ENCODE peak calls at places on chromosomes 7 and 10, in eight cellular contexts. One of them, this sample, is unnamed.
A peak's percentile ranks its signal among the peaks of the same experiment; 100 is the strongest.

GRCh38 chr7:121020652-121021051 is 32.1 kb downstream of the CPED1 start:
- DNase-seq in endodermal cell: no peak
- DNase-seq in lower lobe of right lung: no peak
- DNase-seq in pancreas: no peak
- DNase-seq in right lobe of liver: no peak
- DNase-seq in left lung: no peak
- DNase-seq in MM.1S: no peak
- DNase-seq in aorta: no peak
- DNase-seq in this sample: no peak

GRCh38 chr7:155388561-155388960 is 69.4 kb upstream of the EN2 start:
- DNase-seq in MM.1S: no peak
- DNase-seq in lower lobe of right lung: no peak
- DNase-seq in endodermal cell: no peak
- DNase-seq in right lobe of liver: no peak
- DNase-seq in left lung: no peak
- DNase-seq in aorta: peak; percentile 68
- DNase-seq in pancreas: peak; percentile 39
- DNase-seq in this sample: no peak

GRCh38 chr7:20474244-20474643 is 141.2 kb upstream of the ABCB5 start:
- DNase-seq in aorta: no peak
- DNase-seq in MM.1S: no peak
- DNase-seq in endodermal cell: no peak
- DNase-seq in left lung: no peak
- DNase-seq in pancreas: no peak
- DNase-seq in lower lobe of right lung: no peak
- DNase-seq in right lobe of liver: no peak
- DNase-seq in this sample: no peak

GRCh38 chr10:17409170-17409733 is 45.1 kb downstream of the ST8SIA6 start:
- DNase-seq in MM.1S: peak; percentile 11
- DNase-seq in right lobe of liver: no peak
- DNase-seq in endodermal cell: peak; percentile 36
- DNase-seq in aorta: no peak
- DNase-seq in pancreas: no peak
- DNase-seq in left lung: no peak
- DNase-seq in lower lobe of right lung: no peak
- DNase-seq in this sample: no peak

GRCh38 chr10:23514321-23514720 is 75.4 kb downstream of the OTUD1 start:
- DNase-seq in aorta: no peak
- DNase-seq in lower lobe of right lung: no peak
- DNase-seq in endodermal cell: no peak
- DNase-seq in right lobe of liver: no peak
- DNase-seq in MM.1S: no peak
- DNase-seq in left lung: no peak
- DNase-seq in pancreas: no peak
- DNase-seq in this sample: no peak

GRCh38 chr7:43869898-43870240 is 552 bp upstream of the MRPS24 start:
- DNase-seq in left lung: no peak
- DNase-seq in pancreas: no peak
- DNase-seq in right lobe of liver: no peak
- DNase-seq in aorta: no peak
- DNase-seq in endodermal cell: no peak
- DNase-seq in MM.1S: no peak
- DNase-seq in lower lobe of right lung: no peak
- DNase-seq in this sample: no peak

GRCh38 chr7:157061979-157062378 is 51.5 kb upstream of the MNX1 start:
- DNase-seq in left lung: no peak
- DNase-seq in lower lobe of right lung: no peak
- DNase-seq in right lobe of liver: no peak
- DNase-seq in MM.1S: no peak
- DNase-seq in endodermal cell: no peak
- DNase-seq in pancreas: no peak
- DNase-seq in aorta: no peak
- DNase-seq in this sample: no peak

GRCh38 chr7:288671-289101 is 1.3 kb upstream of the FOXL3 start:
- DNase-seq in right lobe of liver: no peak
- DNase-seq in endodermal cell: no peak
- DNase-seq in pancreas: peak; percentile 34
- DNase-seq in lower lobe of right lung: peak; percentile 42
- DNase-seq in aorta: peak; percentile 72
- DNase-seq in left lung: peak; percentile 61
- DNase-seq in MM.1S: no peak
- DNase-seq in this sample: no peak

GRCh38 chr7:95690367-95690947 is 81.9 kb upstream of the DYNC1I1 start:
- DNase-seq in pancreas: no peak
- DNase-seq in MM.1S: peak; percentile 51
- DNase-seq in left lung: no peak
- DNase-seq in lower lobe of right lung: no peak
- DNase-seq in endodermal cell: peak; percentile 57
- DNase-seq in right lobe of liver: no peak
- DNase-seq in aorta: no peak
- DNase-seq in this sample: no peak

GRCh38 chr10:47058961-47059391 is 147.7 kb downstream of the PTPN20 start:
- DNase-seq in right lobe of liver: no peak
- DNase-seq in aorta: no peak
- DNase-seq in lower lobe of right lung: no peak
- DNase-seq in endodermal cell: peak; percentile 20
- DNase-seq in MM.1S: no peak
- DNase-seq in pancreas: no peak
- DNase-seq in left lung: no peak
- DNase-seq in this sample: no peak

GRCh38 chr7:65477326-65477725 is 103.7 kb downstream of the ZNF92 start:
- DNase-seq in lower lobe of right lung: no peak
- DNase-seq in left lung: no peak
- DNase-seq in MM.1S: no peak
- DNase-seq in aorta: no peak
- DNase-seq in right lobe of liver: no peak
- DNase-seq in endodermal cell: peak; percentile 90
- DNase-seq in pancreas: no peak
- DNase-seq in this sample: no peak

GRCh38 chr7:100584677-100585510 is 1.0 kb downstream of the LRCH4 start:
- DNase-seq in MM.1S: no peak
- DNase-seq in left lung: peak; percentile 85
- DNase-seq in pancreas: no peak
- DNase-seq in right lobe of liver: no peak
- DNase-seq in aorta: peak; percentile 78
- DNase-seq in lower lobe of right lung: peak; percentile 59
- DNase-seq in endodermal cell: peak; percentile 91
- DNase-seq in this sample: no peak

GRCh38 chr7:117127585-117128168 is 174.4 kb downstream of the ST7 start:
- DNase-seq in right lobe of liver: no peak
- DNase-seq in aorta: no peak
- DNase-seq in lower lobe of right lung: no peak
- DNase-seq in endodermal cell: no peak
- DNase-seq in left lung: no peak
- DNase-seq in pancreas: no peak
- DNase-seq in MM.1S: peak; percentile 74
- DNase-seq in this sample: no peak

GRCh38 chr10:12703813-12704212 is 297.7 kb downstream of the CCDC3 start:
- DNase-seq in aorta: no peak
- DNase-seq in right lobe of liver: no peak
- DNase-seq in left lung: no peak
- DNase-seq in lower lobe of right lung: no peak
- DNase-seq in MM.1S: no peak
- DNase-seq in endodermal cell: no peak
- DNase-seq in pancreas: no peak
- DNase-seq in this sample: no peak

GRCh38 chr7:80637911-80638765 is at the start of gene CD36:
- DNase-seq in MM.1S: no peak
- DNase-seq in pancreas: no peak
- DNase-seq in endodermal cell: no peak
- DNase-seq in lower lobe of right lung: no peak
- DNase-seq in aorta: no peak
- DNase-seq in left lung: no peak
- DNase-seq in right lobe of liver: no peak
- DNase-seq in this sample: no peak

GRCh38 chr7:1004018-1004880 is 21.3 kb downstream of the CYP2W1 start:
- DNase-seq in endodermal cell: no peak
- DNase-seq in right lobe of liver: no peak
- DNase-seq in MM.1S: no peak
- DNase-seq in aorta: no peak
- DNase-seq in lower lobe of right lung: no peak
- DNase-seq in left lung: no peak
- DNase-seq in pancreas: no peak
- DNase-seq in this sample: no peak

GRCh38 chr7:27616186-27616491 is 46.5 kb downstream of the HIBADH start:
- DNase-seq in left lung: no peak
- DNase-seq in aorta: no peak
- DNase-seq in lower lobe of right lung: no peak
- DNase-seq in MM.1S: no peak
- DNase-seq in right lobe of liver: no peak
- DNase-seq in pancreas: no peak
- DNase-seq in endodermal cell: no peak
- DNase-seq in this sample: no peak

GRCh38 chr10:77030915-77031425 is 606.6 kb downstream of the KCNMA1 start:
- DNase-seq in lower lobe of right lung: no peak
- DNase-seq in right lobe of liver: no peak
- DNase-seq in aorta: no peak
- DNase-seq in endodermal cell: no peak
- DNase-seq in MM.1S: no peak
- DNase-seq in left lung: no peak
- DNase-seq in pancreas: no peak
- DNase-seq in this sample: no peak

GRCh38 chr10:119734396-119735332 is 8.8 kb downstream of the INPP5F start:
- DNase-seq in lower lobe of right lung: no peak
- DNase-seq in right lobe of liver: no peak
- DNase-seq in pancreas: no peak
- DNase-seq in MM.1S: no peak
- DNase-seq in endodermal cell: no peak
- DNase-seq in aorta: no peak
- DNase-seq in left lung: no peak
- DNase-seq in this sample: no peak

GRCh38 chr10:123135415-123136141 is at the start of gene HMX3:
- DNase-seq in lower lobe of right lung: no peak
- DNase-seq in endodermal cell: peak; percentile 85
- DNase-seq in aorta: no peak
- DNase-seq in right lobe of liver: no peak
- DNase-seq in MM.1S: no peak
- DNase-seq in pancreas: no peak
- DNase-seq in left lung: no peak
- DNase-seq in this sample: no peak

GRCh38 chr10:99425204-99425603 is 5.2 kb downstream of the GOT1 start:
- DNase-seq in lower lobe of right lung: no peak
- DNase-seq in right lobe of liver: no peak
- DNase-seq in endodermal cell: no peak
- DNase-seq in pancreas: no peak
- DNase-seq in MM.1S: no peak
- DNase-seq in left lung: no peak
- DNase-seq in aorta: no peak
- DNase-seq in this sample: no peak

GRCh38 chr7:23267357-23267756 is 20.8 kb downstream of the GPNMB start:
- DNase-seq in lower lobe of right lung: no peak
- DNase-seq in aorta: no peak
- DNase-seq in left lung: no peak
- DNase-seq in right lobe of liver: no peak
- DNase-seq in MM.1S: no peak
- DNase-seq in endodermal cell: no peak
- DNase-seq in pancreas: no peak
- DNase-seq in this sample: no peak
- H3K4me1 ChIP-seq in lower lobe of right lung: no peaks in the 10 kb centered on the region
- H3K4me1 ChIP-seq in aorta: no peaks in the 10 kb centered on the region
- H3K4me1 ChIP-seq in left lung: no peaks in the 10 kb centered on the region
- H3K4me1 ChIP-seq in right lobe of liver: no peaks in the 10 kb centered on the region
- H3K4me1 ChIP-seq in MM.1S: no peaks in the 10 kb centered on the region
- H3K4me1 ChIP-seq in endodermal cell: no peaks in the 10 kb centered on the region
- H3K4me1 ChIP-seq in pancreas: no peaks in the 10 kb centered on the region
- H3K4me1 ChIP-seq in this sample: no peaks in the 10 kb centered on the region

DNA sequence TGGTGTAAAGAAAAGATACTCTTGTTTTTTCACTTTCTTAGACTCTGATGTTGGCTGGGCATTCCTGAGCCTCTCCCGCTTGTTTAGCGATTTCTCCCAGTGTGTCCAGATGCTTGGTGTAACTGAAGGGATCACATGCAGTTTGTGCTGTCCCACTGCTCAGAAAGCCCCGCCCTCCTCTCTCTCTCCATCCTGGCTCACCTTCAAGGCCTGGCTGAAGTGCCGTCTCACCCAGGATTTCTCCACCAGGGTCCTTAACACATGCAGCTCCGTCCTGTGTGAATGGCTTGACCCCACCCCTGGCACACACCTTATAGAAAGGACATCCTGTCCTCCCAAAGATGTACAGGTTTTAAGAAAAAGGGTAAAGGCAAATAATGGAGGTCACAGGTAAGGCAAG is 437.2 kb downstream of the LRMDA start:
- DNase-seq in right lobe of liver: no peak
- DNase-seq in MM.1S: no peak
- DNase-seq in left lung: no peak
- DNase-seq in pancreas: no peak
- DNase-seq in lower lobe of right lung: no peak
- DNase-seq in endodermal cell: no peak
- DNase-seq in aorta: no peak
- DNase-seq in this sample: no peak
- H3K4me1 ChIP-seq in right lobe of liver: no peaks in the 10 kb centered on the region
- H3K4me1 ChIP-seq in MM.1S: no peaks in the 10 kb centered on the region
- H3K4me1 ChIP-seq in left lung: no peaks in the 10 kb centered on the region
- H3K4me1 ChIP-seq in pancreas: no peaks in the 10 kb centered on the region
- H3K4me1 ChIP-seq in lower lobe of right lung: no peaks in the 10 kb centered on the region
- H3K4me1 ChIP-seq in endodermal cell: peaks cover 5% of the 10 kb centered on the region
- H3K4me1 ChIP-seq in aorta: no peaks in the 10 kb centered on the region
- H3K4me1 ChIP-seq in this sample: no peaks in the 10 kb centered on the region

DNA sequence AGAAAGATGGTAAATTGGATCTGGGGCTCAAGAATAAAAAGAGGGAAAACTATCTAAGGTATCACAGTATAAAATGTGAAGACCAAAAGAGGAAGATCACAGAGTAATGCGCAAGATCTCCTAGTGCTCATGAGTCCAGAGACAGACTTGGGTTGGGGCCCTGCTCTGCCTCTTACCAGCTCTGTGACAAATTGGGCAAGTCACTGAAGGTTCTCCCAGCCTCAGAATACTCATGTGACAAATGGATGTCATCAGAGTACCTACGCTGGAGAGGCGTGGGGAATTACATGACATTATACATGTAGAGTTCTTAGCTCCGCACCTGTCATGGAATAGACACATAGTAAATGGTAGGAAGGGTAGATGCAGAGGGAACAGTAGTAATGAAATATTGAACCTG is 124.4 kb downstream of the DOCK4 start:
- DNase-seq in lower lobe of right lung: peak; percentile 74
- DNase-seq in left lung: no peak
- DNase-seq in endodermal cell: no peak
- DNase-seq in pancreas: no peak
- DNase-seq in aorta: no peak
- DNase-seq in right lobe of liver: no peak
- DNase-seq in MM.1S: no peak
- DNase-seq in this sample: no peak
- H3K4me1 ChIP-seq in lower lobe of right lung: peaks cover 62% of the 10 kb centered on the region
- H3K4me1 ChIP-seq in left lung: peaks cover 7% of the 10 kb centered on the region
- H3K4me1 ChIP-seq in endodermal cell: no peaks in the 10 kb centered on the region
- H3K4me1 ChIP-seq in pancreas: peaks cover 17% of the 10 kb centered on the region
- H3K4me1 ChIP-seq in aorta: peaks cover 6% of the 10 kb centered on the region
- H3K4me1 ChIP-seq in right lobe of liver: peaks cover 27% of the 10 kb centered on the region
- H3K4me1 ChIP-seq in MM.1S: peaks cover 58% of the 10 kb centered on the region
- H3K4me1 ChIP-seq in this sample: peaks cover 26% of the 10 kb centered on the region

DNA sequence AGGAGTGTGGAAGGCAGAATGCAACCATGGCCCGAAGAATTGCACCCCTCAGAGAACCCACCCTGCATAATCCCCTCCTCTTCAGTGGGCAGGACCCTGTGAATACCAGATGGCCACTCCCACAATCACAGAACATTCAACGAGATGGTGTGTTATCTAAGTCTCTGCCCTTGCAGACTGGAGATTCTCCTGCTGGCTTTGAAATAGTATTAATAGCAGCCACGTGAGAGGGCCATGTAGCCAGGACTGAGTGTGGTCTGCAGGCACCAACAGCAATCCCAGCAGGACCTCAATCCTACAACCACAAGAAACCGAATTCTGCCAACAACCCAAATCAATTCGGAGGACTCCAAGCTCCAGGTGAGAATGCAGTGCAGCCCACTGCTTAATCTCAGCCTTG is 72.2 kb downstream of the VOPP1 start:
- DNase-seq in lower lobe of right lung: no peak
- DNase-seq in left lung: no peak
- DNase-seq in pancreas: no peak
- DNase-seq in MM.1S: no peak
- DNase-seq in right lobe of liver: no peak
- DNase-seq in endodermal cell: no peak
- DNase-seq in aorta: no peak
- DNase-seq in this sample: no peak
- H3K4me1 ChIP-seq in lower lobe of right lung: no peaks in the 10 kb centered on the region
- H3K4me1 ChIP-seq in left lung: no peaks in the 10 kb centered on the region
- H3K4me1 ChIP-seq in pancreas: no peaks in the 10 kb centered on the region
- H3K4me1 ChIP-seq in MM.1S: peaks cover 47% of the 10 kb centered on the region
- H3K4me1 ChIP-seq in right lobe of liver: no peaks in the 10 kb centered on the region
- H3K4me1 ChIP-seq in endodermal cell: no peaks in the 10 kb centered on the region
- H3K4me1 ChIP-seq in aorta: no peaks in the 10 kb centered on the region
- H3K4me1 ChIP-seq in this sample: peaks cover 10% of the 10 kb centered on the region

This sample was measured in RWPE2.